ENCODE peak calls at places on chromosomes 11 and 22, in ten cellular contexts. B, O, Z, K, L, V, P, R, W and I are unnamed samples.

GRCh38 chr11:11510939-11511338 is 110.9 kb downstream of the GALNT18 start:
- DNase-seq in K (peak; percentile 17), L (no peak), B (no peak), P (no peak), O (no peak), W (peak; percentile 46), V (no peak), R (no peak), Z (no peak), I (no peak)

GRCh38 chr11:70500076-70500847 is 101.9 kb downstream of the CTTN start:
- DNase-seq in R (no peak), W (no peak), L (no peak), O (no peak), K (no peak), B (no peak), P (peak; percentile 52), V (no peak), Z (no peak), I (no peak)

GRCh38 chr11:12269104-12269441 is 108.3 kb upstream of the PARVA start:
- DNase-seq in R (no peak), W (no peak), V (no peak), O (no peak), Z (no peak), K (peak; percentile 68), P (peak; percentile 60), L (peak; percentile 78), B (no peak), I (no peak)

GRCh38 chr11:109677240-109677639 is 255.2 kb downstream of the C11orf87 start:
- DNase-seq in B (no peak), W (no peak), R (no peak), V (no peak), Z (no peak), O (no peak), P (no peak), L (no peak), K (no peak), I (no peak)

GRCh38 chr22:29457730-29458129 is 19.3 kb downstream of the RFPL1 start:
- DNase-seq in L (peak; percentile 54), R (peak; percentile 51), K (peak; percentile 37), B (peak; percentile 70), Z (peak; percentile 47), P (peak; percentile 94), V (peak; percentile 37), O (peak; percentile 18), W (peak; percentile 82), I (no peak)

GRCh38 chr22:48249721-48250268 is 1487.3 kb downstream of the TBC1D22A start:
- DNase-seq in L (no peak), K (no peak), R (no peak), Z (no peak), O (no peak), B (no peak), P (no peak), W (no peak), V (no peak), I (no peak)

GRCh38 chr11:109605006-109605405 is 183.0 kb downstream of the C11orf87 start:
- DNase-seq in O (no peak), V (no peak), K (no peak), Z (no peak), B (no peak), W (peak; percentile 31), L (no peak), P (no peak), R (no peak), I (no peak)

GRCh38 chr11:16767957-16768356 is 29.5 kb downstream of the C11orf58 start:
- DNase-seq in Z (no peak), K (no peak), P (no peak), L (no peak), W (no peak), B (no peak), R (no peak), V (no peak), O (no peak), I (no peak)

GRCh38 chr11:62726156-62727006 is 876 bp downstream of the HNRNPUL2 start:
- DNase-seq in B (peak; percentile 35), V (no peak), O (no peak), L (no peak), K (no peak), P (no peak), Z (no peak), W (no peak), R (no peak), I (no peak)

DNA sequence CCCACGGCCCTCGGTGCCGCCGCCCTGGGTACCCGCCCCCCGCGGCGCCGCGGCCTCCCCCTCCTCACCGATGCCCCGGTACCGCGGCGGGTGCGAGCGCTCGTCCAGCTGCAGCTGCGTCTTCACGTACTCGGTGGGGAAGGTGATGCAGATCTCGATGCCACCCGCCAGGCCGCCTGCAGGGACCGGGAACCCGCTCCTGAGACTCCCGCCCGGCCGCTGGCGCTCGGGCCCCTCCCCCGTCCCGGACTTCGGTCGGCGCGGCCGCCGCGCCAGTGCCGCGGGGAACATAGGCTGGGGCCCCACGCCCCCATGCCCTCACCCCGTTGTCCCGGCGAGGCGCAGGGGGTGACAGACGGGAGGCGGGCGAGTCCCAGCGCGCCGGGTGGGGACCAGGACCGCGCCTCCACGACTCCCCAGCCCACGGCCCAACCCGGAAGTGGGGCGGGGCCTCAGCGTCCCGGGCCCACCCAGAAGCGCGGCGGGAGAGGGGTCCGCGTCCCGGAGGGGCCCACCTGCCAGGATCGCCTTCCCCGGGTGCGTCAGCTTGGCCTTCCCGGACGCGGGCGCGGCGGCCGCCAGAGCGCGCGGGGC is 374 bp downstream of the SLC25A1 start:
- DNase-seq in W (peak; percentile 83), Z (peak; percentile 49), K (peak; percentile 11), V (peak; percentile 21), P (peak; percentile 93), R (peak; percentile 51), B (peak; percentile 98), L (peak; percentile 73), O (peak; percentile 11), I (peak; percentile 32)
- H2AFZ ChIP-seq in W (peak overlapping the region; percentile 78), Z (peak overlapping the region; percentile 63), K (peak overlapping the region; percentile 96), V (no peak overlapping the region), P (no peak overlapping the region), R (peak overlapping the region; percentile 56), B (peak overlapping the region; percentile 90), L (peak overlapping the region; percentile 70), O (no peak overlapping the region), I (peak overlapping the region; percentile 26)

DNA sequence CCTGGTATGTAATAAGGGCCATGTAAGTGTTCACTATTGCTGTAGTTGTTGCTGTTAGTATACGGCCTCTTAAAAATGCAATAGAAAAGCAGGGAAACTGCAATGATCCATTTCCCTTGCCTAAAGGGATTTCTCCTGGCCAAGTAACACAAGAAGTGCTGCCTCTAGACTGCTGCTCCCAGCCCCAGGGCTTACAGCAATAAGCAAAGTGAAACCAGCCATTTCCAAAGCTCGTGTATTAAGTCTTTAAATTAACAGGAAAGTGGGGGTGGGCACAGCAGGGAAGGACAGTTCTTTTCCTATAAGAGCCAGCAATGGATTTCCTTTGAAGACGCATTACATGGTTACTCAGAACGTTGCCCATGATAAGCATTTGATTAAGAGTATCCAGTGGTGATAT is 36.9 kb upstream of the WT1 start:
- DNase-seq in K (no peak), V (no peak), R (no peak), Z (no peak), P (no peak), B (no peak), W (no peak), L (no peak), O (no peak), I (no peak)
- H2AFZ ChIP-seq in K (no peak overlapping the region), V (no peak overlapping the region), R (no peak overlapping the region), Z (no peak overlapping the region), P (no peak overlapping the region), B (peak overlapping the region; percentile 39), W (no peak overlapping the region), L (no peak overlapping the region), O (no peak overlapping the region), I (no peak overlapping the region)

GRCh38 chr11:57648791-57649735 is 649 bp downstream of the YPEL4 start:
- DNase-seq in R (peak; percentile 42), W (peak; percentile 73), O (no peak), Z (peak; percentile 36), V (no peak), K (no peak), L (peak; percentile 68), B (no peak), P (peak; percentile 78), I (no peak)

GRCh38 chr11:57647960-57648776 is 1.5 kb downstream of the YPEL4 start:
- DNase-seq in W (no peak), K (no peak), P (peak; percentile 74), O (no peak), V (no peak), B (peak; percentile 83), R (peak; percentile 33), L (peak; percentile 60), Z (no peak), I (no peak)

GRCh38 chr11:57651408-57651807 is 1.7 kb upstream of the YPEL4 start:
- DNase-seq in P (no peak), W (no peak), L (no peak), K (no peak), R (no peak), Z (no peak), V (no peak), B (no peak), O (no peak), I (no peak)

GRCh38 chr11:57650739-57651090 is 1.0 kb upstream of the YPEL4 start:
- DNase-seq in L (no peak), W (no peak), P (no peak), O (no peak), B (no peak), K (no peak), R (no peak), V (no peak), Z (no peak), I (no peak)

DNA sequence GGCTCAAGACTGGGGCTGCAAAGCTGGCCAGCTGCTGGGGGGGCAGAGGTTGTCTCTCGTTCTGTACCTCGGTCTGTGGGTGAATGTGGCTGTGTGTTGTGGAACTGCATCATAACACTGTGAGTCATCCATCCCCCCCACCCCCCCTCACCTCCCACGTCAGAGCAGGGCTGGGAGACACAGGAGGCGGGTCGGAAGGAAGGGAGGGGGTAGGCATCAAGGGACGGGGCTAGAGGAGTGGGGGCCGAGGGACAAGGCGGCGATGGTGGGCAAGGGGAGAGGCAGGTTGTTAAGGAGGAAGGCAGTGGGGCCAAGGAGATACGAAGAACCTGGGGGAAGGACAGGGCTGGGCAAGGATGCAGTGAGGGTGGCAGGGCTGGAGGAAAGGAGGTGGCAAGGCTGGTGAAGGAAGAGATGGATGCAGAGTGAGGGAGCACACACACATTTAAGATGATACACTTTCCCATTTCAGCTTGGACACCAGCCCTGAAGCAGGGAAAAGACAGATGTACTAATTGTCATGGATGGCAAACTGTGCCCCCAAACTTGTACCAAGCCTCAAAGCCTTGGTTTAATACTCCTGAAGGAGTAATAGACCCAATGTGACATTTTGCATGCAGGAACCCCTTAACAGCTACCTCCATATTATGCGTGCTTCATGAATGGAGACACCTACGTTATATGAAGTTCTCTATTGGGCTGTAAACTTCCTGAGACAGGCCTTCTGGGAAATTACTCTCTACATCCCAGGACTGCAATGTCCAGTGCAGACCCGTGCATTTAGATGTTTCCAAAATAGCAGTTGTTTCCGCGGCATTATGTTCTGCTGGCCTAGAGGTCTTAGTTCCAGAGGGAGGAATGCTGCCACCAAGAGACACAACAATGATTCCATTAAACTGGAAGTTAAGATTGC is at the start of gene YPEL4:
- DNase-seq in B (peak; percentile 82), L (peak; percentile 88), P (peak; percentile 95), Z (no peak), O (peak; percentile 81), R (peak; percentile 84), K (peak; percentile 83), W (peak; percentile 69), V (no peak), I (no peak)
- H2AFZ ChIP-seq in B (peak within 1 kb of the TSS; percentile 73), L (peak within 1 kb of the TSS; percentile 51), P (no peak within 1 kb of the TSS), Z (peak within 1 kb of the TSS; percentile 75), O (peak within 1 kb of the TSS; percentile 33), R (peak within 1 kb of the TSS; percentile 60), K (peak within 1 kb of the TSS; percentile 84), W (no peak within 1 kb of the TSS), V (no peak within 1 kb of the TSS), I (no peak within 1 kb of the TSS)

GRCh38 chr22:37043828-37044538 is 7.6 kb upstream of the KCTD17 start:
- DNase-seq in V (peak; percentile 77), O (peak; percentile 33), B (peak; percentile 74), K (peak; percentile 28), L (peak; percentile 31), P (peak; percentile 95), W (peak; percentile 55), R (peak; percentile 54), Z (peak; percentile 73), I (no peak)
- H2AFZ ChIP-seq in V (no peak overlapping the region), O (no peak overlapping the region), B (no peak overlapping the region), K (peak overlapping the region; percentile 32), L (no peak overlapping the region), P (no peak overlapping the region), W (no peak overlapping the region), R (no peak overlapping the region), Z (no peak overlapping the region), I (no peak overlapping the region)